ENCODE peak calls at places on chromosomes 1 and 21, in six cellular contexts. One of them, this sample, is unnamed.

GRCh38 chr1:244783138-244783537 is 52.3 kb upstream of the COX20 start:
- DNase-seq in upper lobe of right lung: no peak
- DNase-seq in activated gamma-delta T cell treated with Interleukin-2 at 50 U/mL for 16 hours: no peak
- DNase-seq in COR-L47: no peak
- DNase-seq in stimulated activated CD4-positive, alpha-beta T cell treated with anti-CD3 and anti-CD28 coated beads, Interleukin-2, amount 100 ng/mL, for 48 hours: no peak
- DNase-seq in ureter: no peak
- DNase-seq in this sample: peak

GRCh38 chr1:199243423-199244061 is 604.7 kb downstream of the PTPRC start:
- DNase-seq in COR-L47: peak
- DNase-seq in activated gamma-delta T cell treated with Interleukin-2 at 50 U/mL for 16 hours: peak
- DNase-seq in upper lobe of right lung: peak
- DNase-seq in stimulated activated CD4-positive, alpha-beta T cell treated with anti-CD3 and anti-CD28 coated beads, Interleukin-2, amount 100 ng/mL, for 48 hours: peak
- DNase-seq in ureter: no peak
- DNase-seq in this sample: no peak

GRCh38 chr1:230459463-230459862 is 33.3 kb upstream of the PGBD5 start:
- DNase-seq in stimulated activated CD4-positive, alpha-beta T cell treated with anti-CD3 and anti-CD28 coated beads, Interleukin-2, amount 100 ng/mL, for 48 hours: no peak
- DNase-seq in upper lobe of right lung: no peak
- DNase-seq in ureter: no peak
- DNase-seq in activated gamma-delta T cell treated with Interleukin-2 at 50 U/mL for 16 hours: no peak
- DNase-seq in COR-L47: peak
- DNase-seq in this sample: no peak

GRCh38 chr1:30008998-30009657 is 714.3 kb downstream of the MATN1 start:
- DNase-seq in stimulated activated CD4-positive, alpha-beta T cell treated with anti-CD3 and anti-CD28 coated beads, Interleukin-2, amount 100 ng/mL, for 48 hours: no peak
- DNase-seq in COR-L47: no peak
- DNase-seq in upper lobe of right lung: no peak
- DNase-seq in activated gamma-delta T cell treated with Interleukin-2 at 50 U/mL for 16 hours: no peak
- DNase-seq in ureter: no peak
- DNase-seq in this sample: no peak

GRCh38 chr1:25771246-25772114 is 28.5 kb upstream of the SELENON start:
- DNase-seq in stimulated activated CD4-positive, alpha-beta T cell treated with anti-CD3 and anti-CD28 coated beads, Interleukin-2, amount 100 ng/mL, for 48 hours: no peak
- DNase-seq in upper lobe of right lung: peak
- DNase-seq in COR-L47: no peak
- DNase-seq in activated gamma-delta T cell treated with Interleukin-2 at 50 U/mL for 16 hours: peak
- DNase-seq in ureter: peak
- DNase-seq in this sample: no peak

GRCh38 chr1:243595527-243596206 is 254.4 kb downstream of the AKT3 start:
- DNase-seq in upper lobe of right lung: no peak
- DNase-seq in stimulated activated CD4-positive, alpha-beta T cell treated with anti-CD3 and anti-CD28 coated beads, Interleukin-2, amount 100 ng/mL, for 48 hours: no peak
- DNase-seq in COR-L47: no peak
- DNase-seq in activated gamma-delta T cell treated with Interleukin-2 at 50 U/mL for 16 hours: no peak
- DNase-seq in ureter: no peak
- DNase-seq in this sample: no peak

GRCh38 chr1:71600023-71600422 is 519.2 kb upstream of the ZRANB2 start:
- DNase-seq in COR-L47: no peak
- DNase-seq in stimulated activated CD4-positive, alpha-beta T cell treated with anti-CD3 and anti-CD28 coated beads, Interleukin-2, amount 100 ng/mL, for 48 hours: no peak
- DNase-seq in upper lobe of right lung: no peak
- DNase-seq in ureter: no peak
- DNase-seq in activated gamma-delta T cell treated with Interleukin-2 at 50 U/mL for 16 hours: no peak
- DNase-seq in this sample: no peak

GRCh38 chr21:45410865-45411809 is 6.2 kb downstream of the COL18A1 start:
- DNase-seq in COR-L47: no peak
- DNase-seq in activated gamma-delta T cell treated with Interleukin-2 at 50 U/mL for 16 hours: no peak
- DNase-seq in upper lobe of right lung: no peak
- DNase-seq in ureter: no peak
- DNase-seq in stimulated activated CD4-positive, alpha-beta T cell treated with anti-CD3 and anti-CD28 coated beads, Interleukin-2, amount 100 ng/mL, for 48 hours: no peak
- DNase-seq in this sample: no peak

GRCh38 chr1:23370744-23371710 is 1.4 kb upstream of the ZNF436 start:
- DNase-seq in activated gamma-delta T cell treated with Interleukin-2 at 50 U/mL for 16 hours: no peak
- DNase-seq in ureter: peak
- DNase-seq in upper lobe of right lung: no peak
- DNase-seq in stimulated activated CD4-positive, alpha-beta T cell treated with anti-CD3 and anti-CD28 coated beads, Interleukin-2, amount 100 ng/mL, for 48 hours: no peak
- DNase-seq in COR-L47: peak
- DNase-seq in this sample: no peak

GRCh38 chr1:44908427-44908826 is 65.4 kb upstream of the PTCH2 start:
- DNase-seq in activated gamma-delta T cell treated with Interleukin-2 at 50 U/mL for 16 hours: no peak
- DNase-seq in COR-L47: no peak
- DNase-seq in upper lobe of right lung: no peak
- DNase-seq in ureter: no peak
- DNase-seq in stimulated activated CD4-positive, alpha-beta T cell treated with anti-CD3 and anti-CD28 coated beads, Interleukin-2, amount 100 ng/mL, for 48 hours: no peak
- DNase-seq in this sample: no peak

GRCh38 chr1:19392221-19392620 is 80.1 kb downstream of the SLC66A1 start:
- DNase-seq in stimulated activated CD4-positive, alpha-beta T cell treated with anti-CD3 and anti-CD28 coated beads, Interleukin-2, amount 100 ng/mL, for 48 hours: no peak
- DNase-seq in activated gamma-delta T cell treated with Interleukin-2 at 50 U/mL for 16 hours: no peak
- DNase-seq in COR-L47: no peak
- DNase-seq in ureter: no peak
- DNase-seq in upper lobe of right lung: no peak
- DNase-seq in this sample: no peak

GRCh38 chr1:205324781-205325180 is 3.2 kb upstream of the NUAK2 start:
- DNase-seq in ureter: no peak
- DNase-seq in activated gamma-delta T cell treated with Interleukin-2 at 50 U/mL for 16 hours: no peak
- DNase-seq in COR-L47: no peak
- DNase-seq in upper lobe of right lung: no peak
- DNase-seq in stimulated activated CD4-positive, alpha-beta T cell treated with anti-CD3 and anti-CD28 coated beads, Interleukin-2, amount 100 ng/mL, for 48 hours: no peak
- DNase-seq in this sample: no peak

GRCh38 chr1:208081972-208082371 is 162.2 kb downstream of the PLXNA2 start:
- DNase-seq in upper lobe of right lung: no peak
- DNase-seq in stimulated activated CD4-positive, alpha-beta T cell treated with anti-CD3 and anti-CD28 coated beads, Interleukin-2, amount 100 ng/mL, for 48 hours: no peak
- DNase-seq in COR-L47: no peak
- DNase-seq in ureter: no peak
- DNase-seq in activated gamma-delta T cell treated with Interleukin-2 at 50 U/mL for 16 hours: no peak
- DNase-seq in this sample: no peak

GRCh38 chr1:153921080-153921802 is 1.5 kb downstream of the GATAD2B start:
- DNase-seq in upper lobe of right lung: no peak
- DNase-seq in stimulated activated CD4-positive, alpha-beta T cell treated with anti-CD3 and anti-CD28 coated beads, Interleukin-2, amount 100 ng/mL, for 48 hours: no peak
- DNase-seq in COR-L47: no peak
- DNase-seq in activated gamma-delta T cell treated with Interleukin-2 at 50 U/mL for 16 hours: no peak
- DNase-seq in ureter: no peak
- DNase-seq in this sample: no peak

GRCh38 chr1:63408331-63408730 is 40.9 kb downstream of the ALG6 start:
- DNase-seq in activated gamma-delta T cell treated with Interleukin-2 at 50 U/mL for 16 hours: no peak
- DNase-seq in stimulated activated CD4-positive, alpha-beta T cell treated with anti-CD3 and anti-CD28 coated beads, Interleukin-2, amount 100 ng/mL, for 48 hours: no peak
- DNase-seq in COR-L47: no peak
- DNase-seq in upper lobe of right lung: no peak
- DNase-seq in ureter: no peak
- DNase-seq in this sample: no peak

GRCh38 chr1:41282679-41283317 is 40.7 kb upstream of the SCMH1 start:
- DNase-seq in stimulated activated CD4-positive, alpha-beta T cell treated with anti-CD3 and anti-CD28 coated beads, Interleukin-2, amount 100 ng/mL, for 48 hours: peak
- DNase-seq in activated gamma-delta T cell treated with Interleukin-2 at 50 U/mL for 16 hours: peak
- DNase-seq in COR-L47: peak
- DNase-seq in ureter: no peak
- DNase-seq in upper lobe of right lung: no peak
- DNase-seq in this sample: no peak

GRCh38 chr1:55970711-55971110 is 608.7 kb downstream of the PLPP3 start:
- DNase-seq in activated gamma-delta T cell treated with Interleukin-2 at 50 U/mL for 16 hours: no peak
- DNase-seq in upper lobe of right lung: no peak
- DNase-seq in COR-L47: no peak
- DNase-seq in ureter: no peak
- DNase-seq in stimulated activated CD4-positive, alpha-beta T cell treated with anti-CD3 and anti-CD28 coated beads, Interleukin-2, amount 100 ng/mL, for 48 hours: no peak
- DNase-seq in this sample: no peak

GRCh38 chr1:59184506-59184905 is 112.4 kb upstream of the FGGY start:
- DNase-seq in stimulated activated CD4-positive, alpha-beta T cell treated with anti-CD3 and anti-CD28 coated beads, Interleukin-2, amount 100 ng/mL, for 48 hours: no peak
- DNase-seq in activated gamma-delta T cell treated with Interleukin-2 at 50 U/mL for 16 hours: no peak
- DNase-seq in upper lobe of right lung: no peak
- DNase-seq in COR-L47: no peak
- DNase-seq in ureter: no peak
- DNase-seq in this sample: no peak

GRCh38 chr1:154342836-154343472 is 17.6 kb downstream of the ATP8B2 start:
- DNase-seq in COR-L47: no peak
- DNase-seq in upper lobe of right lung: peak
- DNase-seq in ureter: no peak
- DNase-seq in activated gamma-delta T cell treated with Interleukin-2 at 50 U/mL for 16 hours: peak
- DNase-seq in stimulated activated CD4-positive, alpha-beta T cell treated with anti-CD3 and anti-CD28 coated beads, Interleukin-2, amount 100 ng/mL, for 48 hours: peak
- DNase-seq in this sample: no peak

GRCh38 chr1:89989791-89990190 is 5.1 kb upstream of the ZNF326 start:
- DNase-seq in activated gamma-delta T cell treated with Interleukin-2 at 50 U/mL for 16 hours: no peak
- DNase-seq in COR-L47: no peak
- DNase-seq in stimulated activated CD4-positive, alpha-beta T cell treated with anti-CD3 and anti-CD28 coated beads, Interleukin-2, amount 100 ng/mL, for 48 hours: no peak
- DNase-seq in ureter: no peak
- DNase-seq in upper lobe of right lung: no peak
- DNase-seq in this sample: no peak

GRCh38 chr1:151621351-151621750 is 9.5 kb downstream of the SNX27 start:
- DNase-seq in activated gamma-delta T cell treated with Interleukin-2 at 50 U/mL for 16 hours: no peak
- DNase-seq in COR-L47: no peak
- DNase-seq in upper lobe of right lung: no peak
- DNase-seq in stimulated activated CD4-positive, alpha-beta T cell treated with anti-CD3 and anti-CD28 coated beads, Interleukin-2, amount 100 ng/mL, for 48 hours: no peak
- DNase-seq in ureter: no peak
- DNase-seq in this sample: no peak

GRCh38 chr1:89812992-89813391 is 7.8 kb upstream of the LRRC8D start:
- DNase-seq in stimulated activated CD4-positive, alpha-beta T cell treated with anti-CD3 and anti-CD28 coated beads, Interleukin-2, amount 100 ng/mL, for 48 hours: no peak
- DNase-seq in COR-L47: no peak
- DNase-seq in activated gamma-delta T cell treated with Interleukin-2 at 50 U/mL for 16 hours: no peak
- DNase-seq in upper lobe of right lung: no peak
- DNase-seq in ureter: no peak
- DNase-seq in this sample: no peak

GRCh38 chr1:59391216-59392179 is 94.6 kb downstream of the FGGY start:
- DNase-seq in stimulated activated CD4-positive, alpha-beta T cell treated with anti-CD3 and anti-CD28 coated beads, Interleukin-2, amount 100 ng/mL, for 48 hours: no peak
- DNase-seq in COR-L47: no peak
- DNase-seq in activated gamma-delta T cell treated with Interleukin-2 at 50 U/mL for 16 hours: no peak
- DNase-seq in ureter: no peak
- DNase-seq in upper lobe of right lung: no peak
- DNase-seq in this sample: no peak

GRCh38 chr1:9111957-9112356 is 16.9 kb downstream of the GPR157 start:
- DNase-seq in stimulated activated CD4-positive, alpha-beta T cell treated with anti-CD3 and anti-CD28 coated beads, Interleukin-2, amount 100 ng/mL, for 48 hours: no peak
- DNase-seq in COR-L47: no peak
- DNase-seq in ureter: peak
- DNase-seq in upper lobe of right lung: no peak
- DNase-seq in activated gamma-delta T cell treated with Interleukin-2 at 50 U/mL for 16 hours: no peak
- DNase-seq in this sample: peak

GRCh38 chr1:8866792-8867415 is 11.6 kb downstream of the ENO1 start:
- DNase-seq in COR-L47: no peak
- DNase-seq in ureter: no peak
- DNase-seq in activated gamma-delta T cell treated with Interleukin-2 at 50 U/mL for 16 hours: no peak
- DNase-seq in upper lobe of right lung: no peak
- DNase-seq in stimulated activated CD4-positive, alpha-beta T cell treated with anti-CD3 and anti-CD28 coated beads, Interleukin-2, amount 100 ng/mL, for 48 hours: no peak
- DNase-seq in this sample: no peak

This sample was measured in mesenteric fat pad.